ENCODE peak calls at places on chromosomes 1 and 21, in eight cellular contexts. W, C, V, Y, I, Q, J and K are unnamed samples.

GRCh38 chr1:199774433-199775089 is 252.9 kb upstream of the NR5A2 start:
- DNase-seq in C (no peak), I (no peak), W (no peak), V (no peak), Y (no peak), Q (peak; percentile 74), J (peak; percentile 74), K (peak; percentile 26)

GRCh38 chr21:41656946-41657525 is 109.8 kb downstream of the RIPK4 start:
- DNase-seq in J (no peak), W (no peak), Q (no peak), I (no peak), C (no peak), V (no peak), Y (no peak), K (no peak)

GRCh38 chr21:46561448-46562095 is 43.3 kb downstream of the S100B start:
- DNase-seq in Y (no peak), I (no peak), J (no peak), C (no peak), Q (no peak), W (no peak), V (no peak), K (no peak)

GRCh38 chr21:14917762-14918161 is 147.0 kb downstream of the NRIP1 start:
- DNase-seq in V (no peak), I (no peak), J (no peak), C (no peak), W (no peak), Y (no peak), Q (no peak), K (no peak)

GRCh38 chr1:1254667-1254998 is 8.1 kb upstream of the C1QTNF12 start:
- DNase-seq in C (no peak), V (no peak), J (no peak), I (no peak), Y (no peak), Q (no peak), W (no peak), K (no peak)

GRCh38 chr1:14910947-14911721 is 242.4 kb upstream of the TMEM51 start:
- DNase-seq in W (no peak), V (no peak), J (no peak), C (no peak), Y (no peak), Q (no peak), I (no peak), K (no peak)

GRCh38 chr1:72439036-72439435 is 156.7 kb upstream of the NEGR1 start:
- DNase-seq in W (no peak), J (no peak), V (no peak), Y (no peak), C (no peak), Q (no peak), I (no peak), K (no peak)

GRCh38 chr21:45818904-45819285 is 162.7 kb upstream of the COL6A1 start:
- DNase-seq in I (no peak), Q (no peak), C (no peak), V (no peak), Y (no peak), W (no peak), J (peak; percentile 91), K (peak; percentile 51)

GRCh38 chr21:35971824-35972223 is 88.5 kb downstream of the SETD4 start:
- DNase-seq in I (no peak), W (no peak), C (no peak), Q (no peak), Y (no peak), J (no peak), V (no peak), K (no peak)

GRCh38 chr1:53682881-53683280 is 56.1 kb downstream of the GLIS1 start:
- DNase-seq in W (no peak), I (no peak), J (no peak), Y (no peak), V (no peak), Q (no peak), C (no peak), K (no peak)

GRCh38 chr1:53683986-53684740 is 54.8 kb downstream of the GLIS1 start:
- DNase-seq in Y (no peak), I (no peak), C (no peak), J (no peak), W (no peak), V (no peak), Q (no peak), K (no peak)

GRCh38 chr1:53681647-53682368 is 57.2 kb downstream of the GLIS1 start:
- DNase-seq in W (no peak), C (no peak), Q (peak; percentile 26), I (peak; percentile 33), J (no peak), V (peak; percentile 46), Y (peak; percentile 76), K (no peak)

GRCh38 chr1:53680868-53681267 is 58.1 kb downstream of the GLIS1 start:
- DNase-seq in W (no peak), Q (no peak), C (no peak), Y (no peak), J (no peak), I (no peak), V (no peak), K (no peak)

DNA sequence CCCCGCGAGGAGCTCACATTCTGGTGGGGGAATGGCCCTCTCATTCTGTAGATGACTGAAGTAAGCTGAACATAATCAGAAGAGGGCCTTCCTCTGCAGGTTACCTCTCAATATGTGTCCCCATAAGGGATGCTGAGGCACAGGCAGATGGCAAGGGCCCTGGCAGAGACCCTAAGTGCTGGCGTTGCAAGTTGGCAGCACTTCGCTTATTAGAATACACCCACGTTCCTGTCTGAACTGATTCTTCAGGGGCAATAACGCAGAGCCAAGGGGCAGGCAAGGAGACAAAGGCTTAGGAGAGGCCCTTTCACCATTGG is 56.6 kb downstream of the GLIS1 start:
- DNase-seq in C (no peak), I (no peak), V (no peak), J (no peak), Q (no peak), W (no peak), Y (no peak), K (no peak)
- TF ChIP-seq CTCF in C (peak; percentile 3), I (no peak), V (no peak), J (no peak), Q (no peak), W (peak; percentile 3), Y (no peak), K (no peak)

DNA sequence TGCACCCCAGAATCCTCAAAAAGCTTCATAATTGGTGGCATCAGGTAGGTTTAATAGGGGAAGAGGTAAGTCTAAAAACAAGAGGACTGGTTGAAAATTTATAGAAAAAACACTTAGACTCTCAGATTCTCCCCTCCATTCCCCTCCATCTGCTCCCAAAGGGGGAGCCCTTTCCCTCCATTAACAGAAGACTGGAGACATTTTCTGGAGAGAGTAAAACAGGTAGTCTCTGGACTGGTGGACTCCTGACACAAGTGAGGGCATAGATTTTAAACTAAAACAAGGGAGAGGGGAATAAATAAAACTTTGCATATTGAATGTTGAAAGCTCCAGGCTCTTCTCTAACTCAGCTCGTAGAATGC is 54.0 kb upstream of the IPO9 start:
- DNase-seq in Y (no peak), I (no peak), W (no peak), V (no peak), J (no peak), C (no peak), Q (no peak), K (no peak)
- TF ChIP-seq CTCF in Y (no peak), I (no peak), W (no peak), V (no peak), J (peak; percentile 16), C (no peak), Q (no peak), K (no peak)

GRCh38 chr21:38170283-38170682 is 86.5 kb upstream of the KCNJ15 start:
- DNase-seq in Y (peak; percentile 53), Q (no peak), I (no peak), C (no peak), W (peak; percentile 33), J (peak; percentile 61), V (peak; percentile 20), K (peak; percentile 33)

GRCh38 chr21:38175321-38175720 is 81.5 kb upstream of the KCNJ15 start:
- DNase-seq in Q (no peak), C (no peak), W (no peak), I (no peak), V (no peak), J (no peak), Y (no peak), K (no peak)

GRCh38 chr21:38170705-38171682 is 85.8 kb upstream of the KCNJ15 start:
- DNase-seq in V (no peak), I (no peak), C (no peak), Q (no peak), J (peak; percentile 32), Y (peak; percentile 51), W (no peak), K (peak; percentile 42)

GRCh38 chr21:38167345-38167744 is 89.4 kb upstream of the KCNJ15 start:
- DNase-seq in W (no peak), I (no peak), Y (no peak), J (no peak), Q (no peak), C (no peak), V (no peak), K (no peak)

DNA sequence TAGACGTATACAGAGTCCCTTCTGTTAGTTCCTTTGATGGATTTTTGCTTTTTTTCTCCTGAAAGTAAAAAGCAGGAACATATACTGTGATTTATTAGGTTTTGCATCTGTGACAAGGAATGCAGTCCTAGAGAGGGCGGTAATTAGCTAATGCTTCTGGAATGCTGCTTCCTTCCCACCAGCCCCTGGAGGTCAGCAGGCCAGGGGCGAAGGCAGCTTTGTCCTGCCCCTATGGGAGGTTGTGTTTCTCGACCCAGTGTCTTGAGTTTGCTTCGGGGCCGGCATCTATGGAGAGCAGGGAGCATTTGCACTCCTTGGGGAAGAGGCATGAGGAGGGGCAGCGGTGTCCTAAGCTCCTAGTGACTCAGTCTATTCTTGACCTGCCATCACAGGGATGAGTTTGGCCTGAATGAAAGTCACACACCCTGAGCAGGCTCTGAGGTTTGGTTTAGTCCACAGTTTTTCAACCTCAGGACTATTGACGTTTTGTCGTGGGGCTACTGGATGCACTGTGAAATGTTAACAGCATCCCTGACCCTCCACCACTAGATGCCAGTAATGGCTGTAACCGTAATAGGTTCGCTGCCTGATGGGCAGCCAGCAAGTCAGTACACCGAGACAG is 85.0 kb upstream of the KCNJ15 start:
- DNase-seq in W (no peak), C (no peak), J (peak; percentile 69), Q (no peak), V (no peak), I (no peak), Y (peak; percentile 66), K (peak; percentile 59)
- TF ChIP-seq CTCF in W (no peak), C (no peak), J (peak; percentile 42), Q (no peak), V (no peak), I (no peak), Y (peak; percentile 22), K (peak; percentile 61)

GRCh38 chr1:32240140-32240951 is 6.7 kb upstream of the FAM167B start:
- DNase-seq in I (peak; percentile 83), Y (peak; percentile 96), J (peak; percentile 33), C (peak; percentile 13), V (no peak), W (peak; percentile 71), Q (peak; percentile 90), K (no peak)
- TF ChIP-seq CTCF in I (peak; percentile 39), Y (peak; percentile 27), J (peak; percentile 26), C (peak; percentile 30), V (peak; percentile 22), W (peak; percentile 23), Q (peak; percentile 5), K (peak; percentile 15)